ENCODE peak calls at places on chromosomes 4 and X, in seven cellular contexts. One of them, this sample, is unnamed.

GRCh38 chr4:187558391-187558790 is 437.2 kb upstream of the ZFP42 start:
- DNase-seq in transverse colon: no peak
- DNase-seq in HL-60: no peak
- DNase-seq in K562: no peak
- DNase-seq in HCT116: no peak
- DNase-seq in prostate gland: no peak
- DNase-seq in stomach: no peak
- DNase-seq in this sample: no peak

GRCh38 chr4:26457412-26457811 is 32.9 kb downstream of the CCKAR start:
- DNase-seq in transverse colon: no peak
- DNase-seq in HL-60: no peak
- DNase-seq in K562: no peak
- DNase-seq in HCT116: no peak
- DNase-seq in prostate gland: no peak
- DNase-seq in stomach: no peak
- DNase-seq in this sample: no peak

GRCh38 chrX:107731831-107732502 is 43.6 kb downstream of the TSC22D3 start:
- DNase-seq in transverse colon: peak; percentile 80
- DNase-seq in HL-60: no peak
- DNase-seq in K562: peak; percentile 85
- DNase-seq in HCT116: peak; percentile 42
- DNase-seq in prostate gland: peak; percentile 68
- DNase-seq in stomach: peak; percentile 95
- DNase-seq in this sample: peak; percentile 76

GRCh38 chr4:153140294-153140693 is 63.9 kb upstream of the TRIM2 start:
- DNase-seq in transverse colon: no peak
- DNase-seq in HL-60: no peak
- DNase-seq in K562: no peak
- DNase-seq in HCT116: no peak
- DNase-seq in prostate gland: no peak
- DNase-seq in stomach: no peak
- DNase-seq in this sample: no peak

GRCh38 chrX:15310117-15310516 is 5.3 kb downstream of the ASB11 start:
- DNase-seq in transverse colon: no peak
- DNase-seq in HL-60: no peak
- DNase-seq in K562: peak; percentile 20
- DNase-seq in HCT116: no peak
- DNase-seq in prostate gland: peak; percentile 18
- DNase-seq in stomach: peak; percentile 76
- DNase-seq in this sample: no peak

GRCh38 chrX:51866156-51866555 is 27.3 kb upstream of the MAGED1 start:
- DNase-seq in transverse colon: no peak
- DNase-seq in HL-60: no peak
- DNase-seq in K562: no peak
- DNase-seq in HCT116: no peak
- DNase-seq in prostate gland: no peak
- DNase-seq in stomach: no peak
- DNase-seq in this sample: no peak

GRCh38 chr4:147731611-147732515 is at the start of gene ARHGAP10:
- DNase-seq in transverse colon: peak; percentile 66
- DNase-seq in HL-60: peak; percentile 22
- DNase-seq in K562: peak; percentile 38
- DNase-seq in HCT116: no peak
- DNase-seq in prostate gland: peak; percentile 58
- DNase-seq in stomach: peak; percentile 73
- DNase-seq in this sample: peak; percentile 90

GRCh38 chr4:135485371-135485770 is 1283.8 kb upstream of the PABPC4L start:
- DNase-seq in transverse colon: no peak
- DNase-seq in HL-60: no peak
- DNase-seq in K562: peak; percentile 1
- DNase-seq in HCT116: no peak
- DNase-seq in prostate gland: no peak
- DNase-seq in stomach: no peak
- DNase-seq in this sample: no peak

GRCh38 chrX:154484255-154485149 is 1.9 kb downstream of the UBL4A start:
- DNase-seq in transverse colon: peak; percentile 36
- DNase-seq in HL-60: no peak
- DNase-seq in K562: peak; percentile 92
- DNase-seq in HCT116: no peak
- DNase-seq in prostate gland: no peak
- DNase-seq in stomach: no peak
- DNase-seq in this sample: peak; percentile 61

GRCh38 chrX:155216940-155217450 is 735 bp downstream of the VBP1 start:
- DNase-seq in transverse colon: no peak
- DNase-seq in HL-60: no peak
- DNase-seq in K562: peak; percentile 52
- DNase-seq in HCT116: no peak
- DNase-seq in prostate gland: no peak
- DNase-seq in stomach: no peak
- DNase-seq in this sample: no peak

GRCh38 chr4:87007345-87008181 is 72.8 kb downstream of the AFF1 start:
- DNase-seq in transverse colon: peak; percentile 73
- DNase-seq in HL-60: no peak
- DNase-seq in K562: peak; percentile 84
- DNase-seq in HCT116: no peak
- DNase-seq in prostate gland: peak; percentile 69
- DNase-seq in stomach: peak; percentile 59
- DNase-seq in this sample: peak; percentile 87

GRCh38 chr4:87009095-87009648 is 74.4 kb downstream of the AFF1 start:
- DNase-seq in transverse colon: peak; percentile 44
- DNase-seq in HL-60: no peak
- DNase-seq in K562: peak; percentile 50
- DNase-seq in HCT116: no peak
- DNase-seq in prostate gland: no peak
- DNase-seq in stomach: no peak
- DNase-seq in this sample: no peak

GRCh38 chr4:87005369-87005689 is 70.5 kb downstream of the AFF1 start:
- DNase-seq in transverse colon: no peak
- DNase-seq in HL-60: no peak
- DNase-seq in K562: no peak
- DNase-seq in HCT116: no peak
- DNase-seq in prostate gland: no peak
- DNase-seq in stomach: no peak
- DNase-seq in this sample: no peak

GRCh38 chr4:87005690-87006461 is 71.1 kb downstream of the AFF1 start:
- DNase-seq in transverse colon: peak; percentile 34
- DNase-seq in HL-60: no peak
- DNase-seq in K562: peak; percentile 36
- DNase-seq in HCT116: no peak
- DNase-seq in prostate gland: peak; percentile 25
- DNase-seq in stomach: no peak
- DNase-seq in this sample: no peak

GRCh38 chr4:87006531-87007344 is 71.9 kb downstream of the AFF1 start:
- DNase-seq in transverse colon: peak; percentile 94
- DNase-seq in HL-60: peak; percentile 78
- DNase-seq in K562: peak; percentile 94
- DNase-seq in HCT116: peak; percentile 86
- DNase-seq in prostate gland: peak; percentile 93
- DNase-seq in stomach: peak; percentile 95
- DNase-seq in this sample: peak; percentile 99
- TF ChIP-seq CTCF in transverse colon: peak; percentile 24
- TF ChIP-seq CTCF in HL-60: no peak
- TF ChIP-seq CTCF in K562: peak; percentile 43
- TF ChIP-seq CTCF in HCT116: no peak
- TF ChIP-seq CTCF in prostate gland: peak; percentile 21
- TF ChIP-seq CTCF in stomach: no peak
- TF ChIP-seq CTCF in this sample: no peak

DNA sequence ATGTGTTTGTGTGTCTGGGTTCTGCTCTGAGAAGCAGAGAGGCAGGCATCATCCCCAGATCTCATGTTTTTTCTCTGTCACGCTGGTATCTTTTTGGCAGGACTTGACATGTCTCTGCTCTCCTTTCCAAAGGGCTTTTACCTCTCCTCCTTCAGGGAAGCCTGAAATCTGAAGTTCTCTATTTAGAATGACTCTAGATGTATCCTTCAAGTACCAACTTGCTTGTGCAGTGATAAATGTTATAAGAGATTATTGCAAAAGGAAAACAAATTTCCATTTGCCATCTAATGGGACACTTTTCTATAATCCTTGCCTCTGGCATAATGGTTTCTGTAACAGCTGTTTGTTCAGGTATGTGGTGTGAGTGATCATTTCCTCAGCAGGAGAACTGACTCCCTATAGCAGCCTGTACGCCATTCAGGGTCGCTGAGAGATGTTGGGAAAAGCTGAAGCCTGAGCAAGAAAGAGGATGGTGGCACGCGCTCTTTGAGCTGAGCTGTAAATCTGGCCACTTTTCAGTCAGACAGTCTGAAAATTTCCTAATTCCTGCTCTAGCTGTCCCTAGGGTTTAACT is 72.5 kb downstream of the CNGA2 start:
- DNase-seq in transverse colon: no peak
- DNase-seq in HL-60: no peak
- DNase-seq in K562: no peak
- DNase-seq in HCT116: no peak
- DNase-seq in prostate gland: no peak
- DNase-seq in stomach: no peak
- DNase-seq in this sample: no peak
- TF ChIP-seq POLR2AphosphoS5 in transverse colon: no peak
- TF ChIP-seq POLR2AphosphoS5 in HL-60: no peak
- TF ChIP-seq POLR2AphosphoS5 in K562: no peak
- TF ChIP-seq POLR2AphosphoS5 in HCT116: no peak
- TF ChIP-seq POLR2AphosphoS5 in prostate gland: no peak
- TF ChIP-seq POLR2AphosphoS5 in stomach: no peak
- TF ChIP-seq POLR2AphosphoS5 in this sample: no peak

DNA sequence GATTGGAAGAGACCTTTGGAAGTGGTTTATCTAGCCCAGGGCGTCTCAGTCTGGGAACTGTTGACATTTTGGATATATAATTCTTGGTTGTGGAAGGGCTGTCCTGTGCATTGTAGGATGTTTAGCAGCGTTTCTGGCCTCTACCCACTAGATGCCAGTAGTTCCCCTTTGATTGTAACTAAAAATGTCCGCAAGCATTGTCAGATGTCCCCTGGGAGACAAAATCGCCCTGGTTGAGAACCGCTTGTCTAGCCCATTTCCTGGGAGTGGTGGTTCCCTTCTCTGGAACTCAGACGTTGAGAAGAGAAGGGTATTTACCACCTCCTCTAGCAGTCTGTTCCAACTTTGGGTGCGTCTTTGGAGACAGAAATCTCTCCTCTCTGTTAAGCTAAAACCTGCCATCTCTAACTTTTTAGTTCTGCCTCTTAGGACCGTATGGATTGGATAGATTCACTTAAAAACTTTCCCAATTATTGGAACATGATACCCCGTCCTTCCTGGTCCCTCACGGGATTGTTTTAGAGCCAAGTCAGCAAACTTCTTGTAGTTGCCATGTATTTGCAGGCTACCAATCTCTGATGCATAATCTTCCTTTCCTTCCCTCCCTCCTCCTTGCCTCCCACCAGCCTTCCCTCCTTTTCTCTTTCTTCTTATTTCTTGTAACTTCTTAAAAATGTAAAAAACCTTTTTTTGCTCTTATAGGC is 13.9 kb downstream of the TMEM165 start:
- DNase-seq in transverse colon: no peak
- DNase-seq in HL-60: no peak
- DNase-seq in K562: peak; percentile 35
- DNase-seq in HCT116: no peak
- DNase-seq in prostate gland: no peak
- DNase-seq in stomach: no peak
- DNase-seq in this sample: no peak
- TF ChIP-seq CTCF in transverse colon: no peak
- TF ChIP-seq CTCF in HL-60: no peak
- TF ChIP-seq CTCF in K562: peak; percentile 48
- TF ChIP-seq CTCF in HCT116: peak; percentile 13
- TF ChIP-seq CTCF in prostate gland: no peak
- TF ChIP-seq CTCF in stomach: no peak
- TF ChIP-seq CTCF in this sample: no peak

GRCh38 chr4:15410750-15411149 is 17.1 kb upstream of the C1QTNF7 start:
- DNase-seq in transverse colon: no peak
- DNase-seq in HL-60: no peak
- DNase-seq in K562: no peak
- DNase-seq in HCT116: no peak
- DNase-seq in prostate gland: no peak
- DNase-seq in stomach: no peak
- DNase-seq in this sample: no peak
- TF ChIP-seq POLR2AphosphoS5 in transverse colon: no peak
- TF ChIP-seq POLR2AphosphoS5 in HL-60: no peak
- TF ChIP-seq POLR2AphosphoS5 in K562: no peak
- TF ChIP-seq POLR2AphosphoS5 in HCT116: no peak
- TF ChIP-seq POLR2AphosphoS5 in prostate gland: no peak
- TF ChIP-seq POLR2AphosphoS5 in stomach: no peak
- TF ChIP-seq POLR2AphosphoS5 in this sample: no peak

GRCh38 chr4:174040287-174040686 is 243.2 kb downstream of the FBXO8 start:
- DNase-seq in transverse colon: no peak
- DNase-seq in HL-60: no peak
- DNase-seq in K562: no peak
- DNase-seq in HCT116: no peak
- DNase-seq in prostate gland: no peak
- DNase-seq in stomach: no peak
- DNase-seq in this sample: no peak
- TF ChIP-seq CTCF in transverse colon: no peak
- TF ChIP-seq CTCF in HL-60: no peak
- TF ChIP-seq CTCF in K562: no peak
- TF ChIP-seq CTCF in HCT116: no peak
- TF ChIP-seq CTCF in prostate gland: no peak
- TF ChIP-seq CTCF in stomach: no peak
- TF ChIP-seq CTCF in this sample: no peak

DNA sequence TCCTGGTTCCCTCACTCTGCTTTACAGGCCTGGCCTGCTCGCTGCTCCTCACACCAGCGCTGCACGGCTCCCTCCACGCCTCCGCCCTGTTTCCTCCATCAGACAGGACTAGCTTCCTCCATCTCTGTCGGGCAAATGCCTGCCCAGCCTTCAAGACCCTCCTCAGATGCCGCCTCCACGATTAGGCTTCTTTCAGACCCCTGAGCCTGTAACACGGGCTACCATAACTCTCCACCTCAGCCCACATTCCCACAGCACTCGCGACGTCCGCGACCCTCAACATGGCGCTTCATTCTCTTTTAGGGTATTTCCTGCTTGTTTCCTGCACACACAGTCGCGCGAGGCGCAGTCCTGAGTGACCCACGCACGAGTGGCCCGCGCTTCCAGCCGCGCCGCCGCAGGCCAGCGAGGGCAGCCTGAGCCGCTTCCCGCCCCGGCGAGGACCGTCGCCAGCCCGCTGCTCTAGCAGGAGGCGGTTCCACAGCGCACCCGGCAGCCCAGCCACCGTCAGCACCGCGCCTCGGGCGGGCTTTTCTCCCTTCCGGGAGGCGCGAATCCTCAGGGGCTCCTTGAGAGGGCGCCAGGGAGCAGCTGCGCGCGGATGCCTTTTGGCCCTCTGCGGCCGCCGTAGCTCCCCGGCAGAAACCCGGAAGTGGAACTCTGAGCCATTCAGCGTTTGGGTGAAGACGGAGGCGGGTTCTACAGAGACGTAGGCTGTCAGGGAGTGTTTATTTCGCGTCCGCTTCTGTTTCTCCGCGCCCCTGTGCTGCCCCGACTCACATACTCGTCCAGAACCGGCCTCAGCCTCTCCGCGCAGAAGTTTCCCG is at the start of gene FRG1:
- DNase-seq in transverse colon: peak; percentile 97
- DNase-seq in HL-60: peak; percentile 86
- DNase-seq in K562: peak; percentile 95
- DNase-seq in HCT116: peak; percentile 87
- DNase-seq in prostate gland: peak; percentile 91
- DNase-seq in stomach: peak; percentile 96
- DNase-seq in this sample: peak; percentile 99
- TF ChIP-seq POLR2AphosphoS5 in transverse colon: peak; percentile 67
- TF ChIP-seq POLR2AphosphoS5 in HL-60: peak; percentile 79
- TF ChIP-seq POLR2AphosphoS5 in K562: peak; percentile 68
- TF ChIP-seq POLR2AphosphoS5 in HCT116: peak; percentile 60
- TF ChIP-seq POLR2AphosphoS5 in prostate gland: peak; percentile 98
- TF ChIP-seq POLR2AphosphoS5 in stomach: peak; percentile 75
- TF ChIP-seq POLR2AphosphoS5 in this sample: peak; percentile 90

GRCh38 chrX:139759637-139760036 is 51.7 kb upstream of the MCF2 start:
- DNase-seq in transverse colon: no peak
- DNase-seq in HL-60: no peak
- DNase-seq in K562: peak; percentile 38
- DNase-seq in HCT116: no peak
- DNase-seq in prostate gland: no peak
- DNase-seq in stomach: no peak
- DNase-seq in this sample: no peak
- TF ChIP-seq CTCF in transverse colon: no peak
- TF ChIP-seq CTCF in HL-60: no peak
- TF ChIP-seq CTCF in K562: peak; percentile 66
- TF ChIP-seq CTCF in HCT116: no peak
- TF ChIP-seq CTCF in prostate gland: no peak
- TF ChIP-seq CTCF in stomach: no peak
- TF ChIP-seq CTCF in this sample: no peak

This sample was measured in spleen.